ENCODE peak calls at places on chromosome 3, in four cellular contexts. One of them, this sample, is unnamed.

GRCh38 chr3:50375200-50375931 is 16.0 kb upstream of the TMEM115 start:
- DNase-seq in anterior cingulate cortex: no peak
- DNase-seq in iris pigment epithelial cell: no peak
- DNase-seq in caudate nucleus: no peak
- DNase-seq in this sample: peak

GRCh38 chr3:113947372-113948014 is at the start of gene ZDHHC23:
- DNase-seq in anterior cingulate cortex: peak
- DNase-seq in iris pigment epithelial cell: peak
- DNase-seq in caudate nucleus: peak
- DNase-seq in this sample: peak

GRCh38 chr3:37256447-37256846 is 82.1 kb upstream of the LRRFIP2 start:
- DNase-seq in anterior cingulate cortex: no peak
- DNase-seq in iris pigment epithelial cell: peak
- DNase-seq in caudate nucleus: no peak
- DNase-seq in this sample: peak

GRCh38 chr3:52446042-52446441 is 1.1 kb upstream of the SEMA3G start:
- DNase-seq in anterior cingulate cortex: no peak
- DNase-seq in iris pigment epithelial cell: no peak
- DNase-seq in caudate nucleus: no peak
- DNase-seq in this sample: no peak

GRCh38 chr3:69290006-69290405 is 95.9 kb downstream of the FRMD4B start:
- DNase-seq in anterior cingulate cortex: no peak
- DNase-seq in iris pigment epithelial cell: no peak
- DNase-seq in caudate nucleus: no peak
- DNase-seq in this sample: no peak

GRCh38 chr3:37987315-37987697 is 3.3 kb upstream of the VILL start:
- DNase-seq in anterior cingulate cortex: no peak
- DNase-seq in iris pigment epithelial cell: no peak
- DNase-seq in caudate nucleus: no peak
- DNase-seq in this sample: no peak

GRCh38 chr3:139937674-139938279 is 2.8 kb downstream of the CLSTN2 start:
- DNase-seq in anterior cingulate cortex: peak
- DNase-seq in iris pigment epithelial cell: peak
- DNase-seq in caudate nucleus: no peak
- DNase-seq in this sample: no peak

GRCh38 chr3:136644200-136644599 is 108.0 kb downstream of the STAG1 start:
- DNase-seq in anterior cingulate cortex: no peak
- DNase-seq in iris pigment epithelial cell: no peak
- DNase-seq in caudate nucleus: no peak
- DNase-seq in this sample: no peak

GRCh38 chr3:27721717-27722564 is at the start of gene EOMES:
- DNase-seq in anterior cingulate cortex: no peak
- DNase-seq in iris pigment epithelial cell: peak
- DNase-seq in caudate nucleus: no peak
- DNase-seq in this sample: no peak

GRCh38 chr3:112390783-112391641 is 58.1 kb downstream of the CD200 start:
- DNase-seq in anterior cingulate cortex: peak
- DNase-seq in iris pigment epithelial cell: peak
- DNase-seq in caudate nucleus: no peak
- DNase-seq in this sample: peak

GRCh38 chr3:100972867-100973266 is 20.4 kb downstream of the ABI3BP start:
- DNase-seq in anterior cingulate cortex: no peak
- DNase-seq in iris pigment epithelial cell: peak
- DNase-seq in caudate nucleus: no peak
- DNase-seq in this sample: peak

GRCh38 chr3:66396161-66396760 is 104.6 kb downstream of the LRIG1 start:
- DNase-seq in anterior cingulate cortex: no peak
- DNase-seq in iris pigment epithelial cell: no peak
- DNase-seq in caudate nucleus: no peak
- DNase-seq in this sample: no peak